ENCODE peak calls at places on chromosomes 1 and 21, in ten cellular contexts. Q is NCI-H2081; C is GM20000; E is activated CD8-positive, alpha-beta memory T cell treated with anti-CD3 and anti-CD28 coated beads, Interleukin-2, amount 10 ng/mL, durations not matched to agents 7 days and 5 days; D is stimulated activated CD8-positive, alpha-beta memory T cell treated with anti-CD3 and anti-CD28 coated beads, Interleukin-15, amount 100 ng/mL, for 1 hour; Y is SK-N-SH; B is prostate gland; U is Peyer's patch; G is D341Med; W is cardiac muscle cell. K is an unnamed sample.

GRCh38 chr1:92538048-92538412 is 51.3 kb upstream of the GFI1 start:
- DNase-seq in Q (no peak), C (peak; percentile 56), E (no peak), D (no peak), Y (no peak), B (no peak), U (no peak), G (no peak), W (no peak), K (no peak)

GRCh38 chr1:93753766-93754763 is 72.4 kb upstream of the BCAR3 start:
- DNase-seq in Q (no peak), C (no peak), E (no peak), D (no peak), Y (no peak), B (no peak), U (no peak), G (no peak), W (no peak), K (no peak)

GRCh38 chr1:111769517-111770146 is 13.9 kb downstream of the DDX20 start:
- DNase-seq in Q (peak; percentile 46), C (peak; percentile 62), E (peak; percentile 64), D (peak; percentile 23), Y (peak; percentile 66), B (peak; percentile 21), U (peak; percentile 72), G (no peak), W (peak; percentile 55), K (no peak)

GRCh38 chr1:37506740-37507139 is 7.8 kb downstream of the MEAF6 start:
- DNase-seq in Q (no peak), C (no peak), E (no peak), D (no peak), Y (no peak), B (no peak), U (no peak), G (no peak), W (no peak), K (no peak)

GRCh38 chr1:94019327-94019726 is 101.6 kb downstream of the ABCA4 start:
- DNase-seq in Q (no peak), C (no peak), E (no peak), D (no peak), Y (no peak), B (no peak), U (no peak), G (no peak), W (no peak), K (no peak)

GRCh38 chr1:40266786-40267535 is 8.9 kb downstream of the ZMPSTE24 start:
- DNase-seq in Q (no peak), C (no peak), E (no peak), D (no peak), Y (no peak), B (no peak), U (no peak), G (no peak), W (no peak), K (no peak)

GRCh38 chr1:31666290-31666963 is 21.8 kb upstream of the PEF1 start:
- DNase-seq in Q (peak; percentile 20), C (no peak), E (no peak), D (no peak), Y (no peak), B (peak; percentile 43), U (peak; percentile 89), G (peak; percentile 47), W (no peak), K (peak; percentile 70)

GRCh38 chr1:181931873-181932272 is 129.6 kb downstream of the ZNF648 start:
- DNase-seq in Q (no peak), C (peak; percentile 17), E (no peak), D (no peak), Y (no peak), B (no peak), U (no peak), G (no peak), W (no peak), K (no peak)

GRCh38 chr1:200090252-200091159 is 63.0 kb downstream of the NR5A2 start:
- DNase-seq in Q (no peak), C (no peak), E (no peak), D (no peak), Y (no peak), B (no peak), U (no peak), G (peak; percentile 38), W (no peak), K (no peak)

GRCh38 chr1:226489718-226490440 is 58.7 kb upstream of the STUM start:
- DNase-seq in Q (no peak), C (no peak), E (no peak), D (no peak), Y (no peak), B (no peak), U (no peak), G (peak; percentile 12), W (no peak), K (no peak)

GRCh38 chr21:36980280-36981048 is 14.0 kb upstream of the HLCS start:
- DNase-seq in Q (peak; percentile 61), C (no peak), E (no peak), D (no peak), Y (peak; percentile 51), B (peak; percentile 38), U (no peak), G (no peak), W (peak; percentile 32), K (no peak)